ENCODE peak calls at places on chromosomes 13 and 19, in eight cellular contexts. Z, L, J, E, G, T, M and D are unnamed samples.

GRCh38 chr19:44653977-44654784 is 10.5 kb downstream of the PVR start:
- DNase-seq in Z (no peak), L (peak), J (peak), E (peak), G (peak), T (peak), M (peak), D (no peak)

GRCh38 chr19:12937243-12938053 is 961 bp upstream of the CALR start:
- DNase-seq in Z (peak), L (peak), J (no peak), E (no peak), G (no peak), T (peak), M (peak), D (no peak)

GRCh38 chr13:97944396-97945029 is 9.0 kb upstream of the IPO5 start:
- DNase-seq in Z (no peak), L (no peak), J (no peak), E (peak), G (peak), T (peak), M (peak), D (no peak)

GRCh38 chr19:54969647-54970046 is 3.5 kb downstream of the NLRP2 start:
- DNase-seq in Z (no peak), L (no peak), J (no peak), E (no peak), G (no peak), T (no peak), M (no peak), D (no peak)

GRCh38 chr19:37999309-38000213 is 92.6 kb downstream of the SIPA1L3 start:
- DNase-seq in Z (no peak), L (no peak), J (no peak), E (peak), G (peak), T (peak), M (peak), D (peak)

GRCh38 chr13:83272076-83272475 is 610.2 kb downstream of the SLITRK1 start:
- DNase-seq in Z (no peak), L (no peak), J (no peak), E (no peak), G (peak), T (no peak), M (no peak), D (no peak)

GRCh38 chr19:2424686-2425621 is 2.4 kb downstream of the TIMM13 start:
- DNase-seq in Z (no peak), L (no peak), J (no peak), E (peak), G (peak), T (peak), M (peak), D (peak)

GRCh38 chr13:94236876-94237275 is 242.6 kb downstream of the DCT start:
- DNase-seq in Z (no peak), L (no peak), J (no peak), E (no peak), G (no peak), T (no peak), M (no peak), D (no peak)

GRCh38 chr13:19567820-19568534 is 6.6 kb upstream of the TPTE2 start:
- DNase-seq in Z (no peak), L (no peak), J (no peak), E (no peak), G (no peak), T (no peak), M (no peak), D (no peak)

GRCh38 chr13:67299731-67300130 is 69.6 kb upstream of the PCDH9 start:
- DNase-seq in Z (no peak), L (no peak), J (no peak), E (peak), G (peak), T (peak), M (peak), D (no peak)

GRCh38 chr19:1112254-1113208 is 8.7 kb downstream of the GPX4 start:
- DNase-seq in Z (no peak), L (no peak), J (no peak), E (no peak), G (no peak), T (no peak), M (peak), D (no peak)

GRCh38 chr13:66329988-66330429 is 900.1 kb downstream of the PCDH9 start:
- DNase-seq in Z (no peak), L (no peak), J (no peak), E (peak), G (no peak), T (peak), M (peak), D (no peak)

GRCh38 chr13:48220592-48221300 is 12.3 kb upstream of the ITM2B start:
- DNase-seq in Z (no peak), L (no peak), J (no peak), E (no peak), G (no peak), T (no peak), M (no peak), D (no peak)

GRCh38 chr13:44870456-44870929 is 118.8 kb downstream of the NUFIP1 start:
- DNase-seq in Z (no peak), L (no peak), J (peak), E (no peak), G (no peak), T (no peak), M (no peak), D (no peak)

GRCh38 chr19:10291554-10292205 is 1.9 kb downstream of the ICAM5 start:
- DNase-seq in Z (no peak), L (no peak), J (no peak), E (no peak), G (no peak), T (no peak), M (no peak), D (peak)

GRCh38 chr19:10952809-10953208 is 8.0 kb upstream of the SMARCA4 start:
- DNase-seq in Z (no peak), L (no peak), J (no peak), E (no peak), G (no peak), T (no peak), M (no peak), D (no peak)

GRCh38 chr13:52652170-52652979 is at the start of gene SUGT1:
- DNase-seq in Z (peak), L (peak), J (peak), E (peak), G (peak), T (peak), M (peak), D (peak)

GRCh38 chr19:40193587-40193849 is 2.3 kb downstream of the MAP3K10 start:
- DNase-seq in Z (no peak), L (no peak), J (no peak), E (peak), G (peak), T (no peak), M (no peak), D (no peak)

GRCh38 chr13:40191186-40191980 is 475.1 kb downstream of the FOXO1 start:
- DNase-seq in Z (no peak), L (no peak), J (no peak), E (peak), G (peak), T (peak), M (no peak), D (no peak)

GRCh38 chr13:34076319-34076718 is 258.4 kb downstream of the RFC3 start:
- DNase-seq in Z (no peak), L (no peak), J (no peak), E (peak), G (no peak), T (no peak), M (no peak), D (no peak)

GRCh38 chr19:677201-677600 is 1.0 kb downstream of the FSTL3 start:
- DNase-seq in Z (no peak), L (no peak), J (peak), E (peak), G (peak), T (peak), M (peak), D (peak)

GRCh38 chr19:42561512-42561911 is 33.2 kb downstream of the CEACAM8 start:
- DNase-seq in Z (no peak), L (no peak), J (no peak), E (no peak), G (no peak), T (no peak), M (no peak), D (no peak)

GRCh38 chr19:10861118-10861651 is 10.2 kb upstream of the CARM1 start:
- DNase-seq in Z (no peak), L (peak), J (no peak), E (no peak), G (peak), T (peak), M (no peak), D (no peak)

GRCh38 chr19:55116232-55117062 is 990 bp downstream of the PPP1R12C start:
- DNase-seq in Z (peak), L (peak), J (peak), E (peak), G (peak), T (peak), M (peak), D (no peak)

GRCh38 chr13:24851546-24851945 is 87.6 kb downstream of the RNF17 start:
- DNase-seq in Z (no peak), L (no peak), J (no peak), E (peak), G (peak), T (no peak), M (peak), D (no peak)

GRCh38 chr19:16095071-16095571 is 16.6 kb upstream of the RAB8A start:
- DNase-seq in Z (no peak), L (no peak), J (no peak), E (no peak), G (no peak), T (no peak), M (no peak), D (no peak)

DNA sequence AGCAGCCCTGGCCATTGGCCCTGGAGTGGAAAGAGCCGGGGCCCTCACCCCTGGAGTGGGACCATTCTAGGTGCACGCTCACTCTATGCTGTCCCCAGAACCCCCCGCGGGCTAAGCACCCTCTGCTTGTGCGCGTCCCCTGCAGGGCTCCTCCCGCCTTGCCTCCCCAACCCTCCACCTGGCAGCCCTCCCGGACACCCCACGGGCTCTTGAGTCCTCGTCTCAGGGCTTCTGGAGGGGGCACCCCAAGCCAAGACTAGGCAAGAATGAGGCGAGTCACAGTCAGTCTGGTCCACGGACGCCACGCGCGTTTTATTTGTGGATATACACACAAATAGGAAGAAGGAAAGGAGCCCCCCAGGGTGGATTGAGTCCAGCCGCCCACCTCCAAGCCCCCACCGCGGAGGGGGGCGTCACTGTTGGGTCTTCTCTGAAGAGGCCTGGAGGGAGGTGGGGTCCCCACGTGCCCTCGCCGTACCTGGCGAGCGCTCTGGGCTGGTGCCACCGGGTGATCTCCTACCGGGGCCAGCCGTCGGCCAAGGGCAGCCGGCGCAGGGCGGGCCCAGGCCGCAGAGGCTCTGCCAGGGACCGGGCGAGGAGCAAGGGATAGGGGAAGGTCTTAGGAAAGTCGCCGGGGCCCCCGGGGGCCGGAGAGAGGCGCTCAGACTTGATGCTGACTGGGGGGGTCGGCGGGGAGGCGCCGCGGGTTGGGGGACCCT is 7.2 kb upstream of the TMEM161A start:
- DNase-seq in Z (no peak), L (no peak), J (no peak), E (no peak), G (no peak), T (no peak), M (no peak), D (no peak)
- TF ChIP-seq CTCF in Z (no peak), L (no peak), J (no peak), E (no peak), G (no peak), T (no peak), M (no peak), D (no peak)

DNA sequence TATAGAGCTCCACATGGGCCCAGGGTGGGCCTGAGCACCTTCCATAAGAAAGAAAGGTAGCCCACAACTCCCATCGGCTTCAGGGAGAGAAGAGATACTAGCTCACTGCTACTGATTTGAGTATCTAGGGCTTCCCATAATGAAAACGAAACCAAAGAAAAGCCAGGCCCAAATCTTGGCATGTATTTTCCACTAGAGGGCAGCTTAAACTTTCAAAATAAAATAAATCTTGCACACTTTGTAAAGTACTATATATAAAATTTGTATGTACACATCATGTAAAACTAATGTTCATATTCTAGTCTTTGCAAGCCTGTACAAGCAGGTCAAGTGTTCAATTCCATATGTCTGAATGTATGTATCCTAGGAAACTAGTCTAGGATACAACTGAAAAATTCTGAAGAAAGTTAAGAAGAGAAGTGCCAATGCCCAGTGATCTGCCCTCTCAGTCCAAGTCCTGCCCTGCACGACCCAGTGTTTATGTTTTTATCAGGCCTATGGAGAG is 475.9 kb downstream of the UQCRFS1 start:
- DNase-seq in Z (no peak), L (no peak), J (no peak), E (peak), G (peak), T (peak), M (peak), D (no peak)
- TF ChIP-seq CTCF in Z (peak), L (peak), J (peak), E (peak), G (peak), T (peak), M (peak), D (peak)

DNA sequence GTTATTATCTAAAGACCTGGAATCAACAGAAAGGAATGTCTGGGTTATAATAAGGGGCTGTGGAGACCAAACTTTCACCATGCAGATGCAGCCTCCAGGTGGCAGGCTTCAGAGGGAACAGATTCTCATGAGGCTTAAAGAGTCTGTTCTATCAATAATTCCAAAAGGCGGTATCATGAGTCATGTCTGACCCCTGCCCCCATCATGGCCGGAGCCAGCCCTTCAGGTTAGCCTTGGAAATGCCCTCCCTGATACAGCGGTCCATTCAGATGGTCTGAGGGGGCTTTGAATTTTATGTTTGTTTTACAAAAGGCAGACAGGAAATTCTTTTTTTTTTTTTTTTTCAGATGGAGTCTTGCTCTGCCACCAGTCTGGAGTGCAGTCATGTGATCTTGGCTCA is 21.7 kb upstream of the LAMP1 start:
- DNase-seq in Z (no peak), L (peak), J (peak), E (peak), G (peak), T (peak), M (peak), D (no peak)
- TF ChIP-seq CTCF in Z (peak), L (peak), J (peak), E (peak), G (peak), T (peak), M (peak), D (peak)

GRCh38 chr19:19552811-19553210 is 14.7 kb downstream of the CILP2 start:
- DNase-seq in Z (no peak), L (no peak), J (no peak), E (peak), G (peak), T (peak), M (no peak), D (no peak)
- TF ChIP-seq CTCF in Z (peak), L (peak), J (no peak), E (peak), G (peak), T (peak), M (peak), D (peak)